ENCODE peak calls at places on chromosomes 6 and 20, in four cellular contexts. H is H1, N is mesendoderm, W is H9. I is an unnamed sample.
A peak's percentile ranks its signal among the peaks of the same experiment; 100 is the strongest.

GRCh38 chr6:87093651-87094050 is 1.3 kb downstream of the CGA start:
- DNase-seq in N (no peak), W (no peak), H (no peak), I (peak; percentile 61)

GRCh38 chr20:30168025-30168799 is 1089.3 kb upstream of the DEFB115 start:
- DNase-seq in N (no peak), W (no peak), H (no peak), I (no peak)

GRCh38 chr20:57180954-57181353 is 85.5 kb downstream of the BMP7 start:
- DNase-seq in W (peak; percentile 60), H (no peak), N (peak; percentile 86), I (no peak)

GRCh38 chr20:44736170-44737021 is 9.3 kb upstream of the KCNK15 start:
- DNase-seq in W (peak; percentile 92), N (peak; percentile 98), H (peak; percentile 77), I (peak; percentile 74)

GRCh38 chr6:33800248-33800647 is 3.6 kb downstream of the MLN start:
- DNase-seq in N (no peak), W (no peak), H (no peak), I (no peak)

GRCh38 chr20:41051426-41051825 is 22.8 kb downstream of the TOP1 start:
- DNase-seq in H (no peak), N (no peak), W (no peak), I (no peak)

GRCh38 chr6:71510057-71510713 is 221.6 kb downstream of the OGFRL1 start:
- DNase-seq in N (peak; percentile 82), W (peak; percentile 60), H (peak; percentile 19), I (peak; percentile 84)

GRCh38 chr6:138162104-138162946 is 586 bp downstream of the ARFGEF3 start:
- DNase-seq in H (no peak), N (peak; percentile 43), W (peak; percentile 40), I (no peak)

GRCh38 chr6:16901777-16902176 is 140.5 kb upstream of the ATXN1 start:
- DNase-seq in W (no peak), H (no peak), N (no peak), I (peak; percentile 61)

GRCh38 chr6:82951389-82951788 is 114.3 kb downstream of the UBE3D start:
- DNase-seq in W (no peak), H (no peak), N (no peak), I (no peak)

GRCh38 chr6:157550114-157550989 is 169.4 kb downstream of the ZDHHC14 start:
- DNase-seq in H (no peak), N (no peak), W (no peak), I (no peak)

GRCh38 chr6:169738972-169739529 is 12.3 kb downstream of the DYNLT2 start:
- DNase-seq in N (no peak), H (no peak), W (no peak), I (no peak)

GRCh38 chr6:89311853-89312531 is 3.1 kb downstream of the GABRR2 start:
- DNase-seq in H (peak; percentile 38), W (peak; percentile 83), N (peak; percentile 90), I (peak; percentile 54)

GRCh38 chr6:39026175-39026574 is 22.4 kb upstream of the GLP1R start:
- DNase-seq in W (no peak), N (no peak), H (no peak), I (no peak)

GRCh38 chr6:39420300-39421265 is 98.1 kb upstream of the KCNK16 start:
- DNase-seq in W (no peak), H (no peak), N (no peak), I (peak; percentile 2)

GRCh38 chr6:31497595-31498476 is at the start of gene MICB:
- DNase-seq in N (peak; percentile 93), W (peak; percentile 96), H (peak; percentile 56), I (peak; percentile 68)

GRCh38 chr20:58073945-58074920 is 154.2 kb downstream of the ANKRD60 start:
- DNase-seq in W (no peak), N (peak; percentile 23), H (no peak), I (no peak)

GRCh38 chr20:57209413-57209812 is 57.0 kb downstream of the BMP7 start:
- DNase-seq in W (no peak), H (no peak), N (no peak), I (no peak)

GRCh38 chr6:54503144-54503543 is 194.9 kb downstream of the TINAG start:
- DNase-seq in W (no peak), H (no peak), N (no peak), I (no peak)
- H4K5ac ChIP-seq in W (no peak overlapping the region), H (no peak overlapping the region), N (no peak overlapping the region), I (no peak overlapping the region)

GRCh38 chr6:42045538-42046460 is 4.5 kb upstream of the TAF8 start:
- DNase-seq in W (peak; percentile 73), N (peak; percentile 60), H (peak; percentile 56), I (peak; percentile 73)

GRCh38 chr6:42049116-42049809 is 1.1 kb upstream of the TAF8 start:
- DNase-seq in H (no peak), N (no peak), W (no peak), I (no peak)

GRCh38 chr6:42046491-42047219 is 3.7 kb upstream of the TAF8 start:
- DNase-seq in W (no peak), H (no peak), N (no peak), I (peak; percentile 65)

GRCh38 chr6:42047790-42048405 is 2.4 kb upstream of the TAF8 start:
- DNase-seq in W (no peak), N (no peak), H (no peak), I (no peak)

GRCh38 chr6:42047220-42047590 is 3.1 kb upstream of the TAF8 start:
- DNase-seq in H (no peak), W (no peak), N (no peak), I (no peak)
- H4K5ac ChIP-seq in H (no peak overlapping the region), W (no peak overlapping the region), N (no peak overlapping the region), I (no peak overlapping the region)

GRCh38 chr6:148769304-148769968 is 22.6 kb downstream of the UST start:
- DNase-seq in W (no peak), N (peak; percentile 60), H (no peak), I (no peak)
- H4K5ac ChIP-seq in W (no peak overlapping the region), N (no peak overlapping the region), H (no peak overlapping the region), I (no peak overlapping the region)

DNA sequence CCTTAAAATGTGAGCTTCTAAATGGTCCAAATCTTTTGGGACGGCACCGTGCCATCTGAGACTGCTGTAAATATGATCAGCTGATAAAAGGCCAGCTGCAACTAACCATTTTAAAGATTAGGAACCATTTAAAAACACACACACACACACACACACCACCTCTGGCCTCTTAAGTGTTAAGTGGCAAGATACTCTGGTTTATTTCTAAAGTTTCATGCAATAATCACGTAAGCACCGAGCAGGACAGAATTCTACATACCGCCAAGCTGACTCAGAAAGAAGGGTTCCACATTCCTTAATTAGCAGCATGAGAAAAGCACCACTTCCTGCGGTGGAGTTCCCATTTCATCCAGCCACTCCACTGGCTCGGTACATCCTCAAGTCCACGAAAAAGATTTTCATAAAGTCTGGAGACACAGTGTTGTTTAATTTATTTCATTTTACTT is 17.8 kb upstream of the ZNF217 start:
- DNase-seq in H (no peak), W (no peak), N (peak; percentile 91), I (peak; percentile 99)
- H4K5ac ChIP-seq in H (peak overlapping the region; percentile 37), W (no peak overlapping the region), N (no peak overlapping the region), I (peak overlapping the region; percentile 74)

DNA sequence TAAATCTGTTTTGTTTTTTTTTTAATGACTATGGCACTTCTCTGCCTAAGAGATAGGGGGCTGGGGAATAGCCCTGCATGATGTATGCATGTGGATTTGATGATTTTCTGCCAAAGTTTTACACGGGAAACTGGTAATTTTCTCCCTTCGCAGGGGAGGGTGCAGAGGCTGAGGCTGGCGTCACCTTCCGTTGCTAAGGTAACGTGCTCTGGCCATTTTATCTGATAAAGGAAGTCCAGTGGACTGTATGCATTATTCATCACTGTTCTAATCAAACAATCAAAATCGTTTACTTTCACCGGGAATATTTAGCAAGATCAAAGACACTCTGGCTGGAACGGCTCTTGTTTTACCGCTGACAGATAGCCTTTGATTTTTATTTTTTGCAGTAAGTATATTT is 789 bp downstream of the PHACTR1 start:
- DNase-seq in W (no peak), N (no peak), H (no peak), I (no peak)
- H4K5ac ChIP-seq in W (no peak overlapping the region), N (no peak overlapping the region), H (no peak overlapping the region), I (no peak overlapping the region)

GRCh38 chr6:127790571-127790970 is 110.3 kb downstream of the THEMIS start:
- DNase-seq in W (no peak), N (no peak), H (no peak), I (no peak)
- H4K5ac ChIP-seq in W (no peak overlapping the region), N (no peak overlapping the region), H (no peak overlapping the region), I (no peak overlapping the region)

GRCh38 chr6:865846-866245 is 172.9 kb upstream of the EXOC2 start:
- DNase-seq in N (no peak), H (no peak), W (no peak), I (no peak)

GRCh38 chr6:854405-855073 is 161.6 kb upstream of the EXOC2 start:
- DNase-seq in H (no peak), N (no peak), W (no peak), I (peak; percentile 37)

GRCh38 chr6:859936-860335 is 167.0 kb upstream of the EXOC2 start:
- DNase-seq in H (no peak), N (no peak), W (no peak), I (no peak)
- H4K5ac ChIP-seq in H (no peak overlapping the region), N (no peak overlapping the region), W (no peak overlapping the region), I (no peak overlapping the region)

DNA sequence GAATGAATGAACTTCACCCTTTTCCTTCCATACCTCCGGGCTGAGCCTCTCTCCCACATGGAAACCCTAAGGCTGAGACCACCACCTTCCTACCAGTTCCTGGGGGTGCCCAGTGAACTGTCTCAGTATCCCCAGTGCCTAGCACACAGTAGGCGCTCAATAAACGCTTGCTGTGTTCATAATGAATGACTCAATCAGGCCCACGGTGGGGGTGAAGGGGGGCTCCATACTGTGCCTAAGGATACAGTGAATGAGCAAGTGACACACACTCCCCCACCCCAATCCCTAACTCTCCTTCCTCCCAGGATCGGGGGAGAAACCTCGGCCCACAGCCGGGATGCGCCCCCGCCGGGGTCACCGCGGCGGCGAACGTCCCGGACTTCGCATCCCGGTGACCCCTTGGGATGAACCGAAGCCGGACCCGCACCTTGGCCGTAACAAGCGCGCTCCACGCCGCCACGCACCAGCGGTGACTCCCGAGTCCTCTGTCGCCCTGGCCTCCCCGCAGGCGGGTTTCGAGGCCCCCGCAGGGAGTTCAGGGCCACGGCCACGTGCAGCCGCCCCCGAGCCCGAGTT is 592 bp downstream of the KCNG1 start:
- DNase-seq in N (no peak), W (no peak), H (no peak), I (no peak)
- H4K5ac ChIP-seq in N (no peak overlapping the region), W (no peak overlapping the region), H (no peak overlapping the region), I (no peak overlapping the region)

GRCh38 chr6:84357631-84358030 is 130.2 kb upstream of the CEP162 start:
- DNase-seq in H (no peak), N (no peak), W (no peak), I (no peak)

GRCh38 chr6:84350397-84350796 is 123.0 kb upstream of the CEP162 start:
- DNase-seq in N (no peak), H (no peak), W (no peak), I (no peak)

GRCh38 chr6:84349542-84349941 is 122.1 kb upstream of the CEP162 start:
- DNase-seq in N (no peak), W (no peak), H (no peak), I (no peak)

GRCh38 chr6:84356907-84357306 is 129.5 kb upstream of the CEP162 start:
- DNase-seq in N (no peak), H (no peak), W (no peak), I (no peak)

GRCh38 chr6:84353459-84354423 is 126.3 kb upstream of the CEP162 start:
- DNase-seq in W (no peak), H (no peak), N (no peak), I (no peak)
- H4K5ac ChIP-seq in W (no peak overlapping the region), H (no peak overlapping the region), N (no peak overlapping the region), I (no peak overlapping the region)